ENCODE peak calls at places on chromosomes 6 and 20, in five cellular contexts. T is neuronal stem cell, I is A549, A is mesendoderm, E is H1. D is an unnamed sample.

GRCh38 chr6:40710626-40711354 is 123.6 kb upstream of the LRFN2 start:
- DNase-seq in T (no peak), A (no peak), I (no peak), E (no peak), D (no peak)

GRCh38 chr20:33727806-33728205 is 4.0 kb upstream of the ZNF341 start:
- DNase-seq in A (no peak), T (no peak), E (no peak), I (no peak), D (no peak)

GRCh38 chr20:9677224-9677623 is 161.7 kb downstream of the PAK5 start:
- DNase-seq in A (no peak), E (no peak), I (no peak), T (no peak), D (no peak)

GRCh38 chr20:59598625-59599310 is 5.6 kb upstream of the PHACTR3 start:
- DNase-seq in I (peak), T (peak), A (peak), E (no peak), D (peak)

GRCh38 chr20:51884561-51884960 is 82.2 kb upstream of the SALL4 start:
- DNase-seq in A (peak), E (no peak), T (no peak), I (no peak), D (no peak)

GRCh38 chr6:17473554-17473953 is 80.2 kb downstream of the CAP2 start:
- DNase-seq in E (no peak), T (no peak), A (no peak), I (no peak), D (no peak)

GRCh38 chr6:71080793-71081192 is 123.9 kb upstream of the B3GAT2 start:
- DNase-seq in A (no peak), T (no peak), E (no peak), I (no peak), D (no peak)

GRCh38 chr6:73085362-73085975 is 139.8 kb downstream of the KHDC1L start:
- DNase-seq in A (peak), T (peak), E (no peak), I (no peak), D (no peak)

GRCh38 chr6:6148192-6148815 is 141.6 kb upstream of the NRN1 start:
- DNase-seq in A (no peak), E (no peak), I (no peak), T (no peak), D (no peak)

GRCh38 chr6:39426057-39426592 is 103.6 kb upstream of the KCNK16 start:
- DNase-seq in A (peak), E (no peak), T (no peak), I (peak), D (peak)

GRCh38 chr6:156832166-156832743 is 55.1 kb downstream of the ARID1B start:
- DNase-seq in E (no peak), A (no peak), T (no peak), I (peak), D (no peak)

GRCh38 chr20:6026051-6026450 is 27.8 kb downstream of the LRRN4 start:
- DNase-seq in I (no peak), T (no peak), A (no peak), E (no peak), D (no peak)

GRCh38 chr6:148898360-148899005 is 151.7 kb downstream of the UST start:
- DNase-seq in E (no peak), A (no peak), T (no peak), I (no peak), D (no peak)

GRCh38 chr6:4370066-4370465 is 234.7 kb upstream of the ECI2 start:
- DNase-seq in A (peak), T (no peak), I (peak), E (no peak), D (peak)

GRCh38 chr6:136764522-136764993 is 27.7 kb downstream of the MAP3K5 start:
- DNase-seq in A (no peak), I (no peak), E (no peak), T (no peak), D (no peak)

GRCh38 chr6:12911387-12911960 is 194.9 kb downstream of the PHACTR1 start:
- DNase-seq in A (peak), I (peak), E (no peak), T (no peak), D (no peak)

GRCh38 chr6:161949531-161949930 is 675.7 kb upstream of the AGPAT4 start:
- DNase-seq in E (no peak), A (no peak), I (no peak), T (no peak), D (no peak)

GRCh38 chr6:6975395-6976111 is 132.2 kb upstream of the RREB1 start:
- DNase-seq in I (no peak), E (no peak), T (no peak), A (no peak), D (no peak)

GRCh38 chr6:157274471-157275226 is 48.7 kb downstream of the TMEM242 start:
- DNase-seq in I (peak), T (peak), A (peak), E (peak), D (no peak)

GRCh38 chr6:2042951-2043648 is 202.3 kb downstream of the GMDS start:
- DNase-seq in E (no peak), A (peak), T (no peak), I (no peak), D (no peak)

GRCh38 chr6:53349209-53349693 is 501 bp upstream of the ELOVL5 start:
- DNase-seq in I (no peak), E (no peak), T (no peak), A (no peak), D (no peak)

GRCh38 chr6:28010526-28010925 is 53.5 kb downstream of the OR2B6 start:
- DNase-seq in A (no peak), E (no peak), T (no peak), I (no peak), D (no peak)

GRCh38 chr20:57795347-57795697 is 85.5 kb upstream of the PMEPA1 start:
- DNase-seq in T (no peak), E (no peak), I (peak), A (no peak), D (peak)

GRCh38 chr6:79997728-79998127 is 6.7 kb upstream of the TTK start:
- DNase-seq in I (no peak), E (no peak), A (no peak), T (no peak), D (no peak)

GRCh38 chr6:11810854-11811643 is 32.4 kb upstream of the ADTRP start:
- DNase-seq in A (no peak), I (no peak), E (no peak), T (no peak), D (no peak)

GRCh38 chr6:106913111-106913510 is 61.4 kb downstream of the CD24 start:
- DNase-seq in E (no peak), T (no peak), A (no peak), I (no peak), D (peak)

GRCh38 chr6:104679971-104680370 is 179.7 kb downstream of the HACE1 start:
- DNase-seq in A (no peak), T (no peak), E (no peak), I (no peak), D (no peak)

GRCh38 chr6:170175644-170176620 is 114.9 kb downstream of the DLL1 start:
- DNase-seq in A (no peak), T (no peak), E (no peak), I (no peak), D (no peak)

GRCh38 chr6:25301358-25301757 is 22.2 kb downstream of the CARMIL1 start:
- DNase-seq in E (no peak), T (no peak), A (no peak), I (no peak), D (no peak)

GRCh38 chr6:74605942-74606341 is 599.9 kb downstream of the COL12A1 start:
- DNase-seq in T (no peak), A (no peak), E (no peak), I (no peak), D (no peak)

GRCh38 chr6:79946773-79947190 is 571 bp downstream of the ELOVL4 start:
- DNase-seq in E (no peak), A (peak), I (peak), T (peak), D (no peak)

GRCh38 chr20:38764563-38765355 is 16.5 kb downstream of the ACTR5 start:
- DNase-seq in A (peak), E (no peak), T (no peak), I (peak), D (peak)

GRCh38 chr20:17871861-17872260 is 96.7 kb downstream of the SNX5 start:
- DNase-seq in T (no peak), I (no peak), E (no peak), A (no peak), D (no peak)
- H3K4me2 ChIP-seq in T (no peak), I (no peak), E (no peak), A (no peak), D (no peak)

DNA sequence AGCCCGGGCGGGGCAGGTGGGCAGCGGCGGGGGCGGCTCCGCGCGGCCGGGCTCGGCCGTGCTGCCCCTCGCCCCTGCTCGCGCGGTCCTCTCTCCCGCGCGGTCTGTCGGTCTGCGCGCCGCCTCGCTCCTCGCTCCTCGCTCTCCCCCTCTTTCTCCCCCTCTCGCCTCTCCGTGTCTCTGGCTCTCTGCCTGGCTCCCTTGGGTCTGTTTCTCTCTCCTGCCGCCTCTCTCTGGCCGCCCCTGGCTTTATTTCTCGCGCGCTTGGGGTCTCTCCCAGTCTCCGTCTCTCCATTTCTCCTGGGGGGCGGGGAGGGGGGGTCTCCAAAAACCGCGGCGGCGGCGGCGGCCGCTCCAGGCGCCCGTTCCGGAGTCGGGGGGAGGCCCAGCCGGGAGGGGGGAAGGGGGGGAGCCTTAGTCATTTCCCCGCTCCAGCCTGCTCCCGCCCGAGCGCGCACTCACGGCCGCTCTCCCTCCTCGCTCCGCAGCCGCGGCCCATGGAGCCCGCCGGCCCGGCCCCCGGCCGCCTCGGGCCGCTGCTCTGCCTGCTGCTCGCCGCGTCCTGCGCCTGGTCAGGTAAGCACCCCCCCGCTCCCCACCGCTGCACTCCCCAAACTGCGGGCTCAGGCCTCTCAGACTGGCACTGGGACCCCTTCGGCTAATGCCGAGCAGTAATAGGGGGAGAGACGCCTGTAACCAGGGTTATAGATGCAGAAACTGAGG is at the start of gene SIRPA:
- DNase-seq in E (no peak), I (peak), A (peak), T (peak), D (peak)
- H3K27ac ChIP-seq in E (no peak), I (peak), A (peak), T (peak), D (no peak)

DNA sequence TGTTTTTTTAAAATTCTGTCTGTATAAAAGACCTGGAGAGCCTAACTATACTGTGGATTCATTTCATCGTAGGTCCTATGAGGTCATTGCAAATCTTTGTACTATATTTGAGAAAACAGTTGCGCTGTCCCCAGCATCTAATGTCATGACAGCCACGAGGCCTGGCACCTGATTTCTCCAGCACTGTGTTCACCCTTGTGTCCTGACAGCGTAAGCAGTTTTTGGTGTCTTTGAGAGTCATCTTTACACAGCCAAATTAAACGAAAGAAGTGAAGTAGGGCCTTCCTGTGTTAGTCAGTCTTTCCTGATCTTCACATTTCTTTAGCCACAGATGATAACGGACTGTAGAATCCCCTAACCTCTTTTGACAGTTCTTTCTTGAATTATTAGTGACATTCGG is 70.6 kb upstream of the PHACTR2 start:
- DNase-seq in T (no peak), A (no peak), I (no peak), E (no peak), D (no peak)
- H3K4me2 ChIP-seq in T (no peak), A (no peak), I (no peak), E (no peak), D (no peak)

GRCh38 chr6:42010909-42011308 is 39.4 kb upstream of the TAF8 start:
- DNase-seq in T (no peak), E (no peak), A (no peak), I (no peak), D (no peak)

GRCh38 chr6:42012501-42013133 is 37.7 kb upstream of the TAF8 start:
- DNase-seq in E (no peak), T (no peak), A (no peak), I (no peak), D (no peak)

GRCh38 chr6:42007753-42008528 is 42.4 kb upstream of the TAF8 start:
- DNase-seq in T (no peak), I (no peak), A (no peak), E (no peak), D (no peak)

GRCh38 chr6:42009844-42010184 is 40.5 kb upstream of the TAF8 start:
- DNase-seq in A (peak), I (no peak), T (no peak), E (no peak), D (no peak)

DNA sequence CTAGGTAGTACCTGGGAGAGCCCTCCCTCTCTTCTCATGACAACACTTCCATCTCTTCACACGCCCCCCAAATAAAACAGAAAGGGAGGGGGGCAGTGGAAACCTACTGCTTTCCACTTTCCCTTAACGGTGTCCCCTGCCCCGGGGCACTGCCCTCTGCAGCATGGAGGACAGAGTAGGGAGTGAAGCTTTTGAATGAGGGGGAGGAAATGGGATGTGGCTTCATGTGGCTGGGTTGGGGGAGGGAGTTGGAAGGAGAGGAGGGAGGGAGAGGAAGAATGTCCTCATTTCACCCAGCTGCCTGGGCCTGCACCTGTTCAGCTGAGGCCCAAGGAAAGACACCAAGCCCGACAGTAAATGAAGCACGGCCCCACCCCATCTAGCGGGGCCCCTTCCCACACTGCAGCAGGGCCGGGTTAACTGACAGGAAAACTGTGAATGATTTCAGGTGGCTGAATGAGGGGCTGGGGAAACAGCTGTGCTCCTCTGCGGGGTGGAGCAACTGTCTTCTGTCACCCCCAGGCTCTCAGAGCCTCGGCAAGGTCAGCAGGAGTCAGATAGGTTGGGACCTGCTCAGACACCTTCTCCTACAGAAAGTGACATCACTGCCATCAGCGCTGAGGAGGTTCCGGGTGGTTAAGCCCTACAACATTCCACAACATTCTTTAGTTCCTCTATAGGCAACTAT is 40.0 kb upstream of the TAF8 start:
- DNase-seq in I (no peak), A (peak), E (no peak), T (no peak), D (no peak)
- H3K27ac ChIP-seq in I (peak), A (no peak), E (no peak), T (no peak), D (no peak)

GRCh38 chr6:138289739-138290138 is 71.4 kb upstream of the PBOV1 start:
- DNase-seq in I (peak), T (no peak), A (peak), E (no peak), D (no peak)
- H3K4me2 ChIP-seq in I (no peak), T (no peak), A (no peak), E (no peak), D (no peak)

DNA sequence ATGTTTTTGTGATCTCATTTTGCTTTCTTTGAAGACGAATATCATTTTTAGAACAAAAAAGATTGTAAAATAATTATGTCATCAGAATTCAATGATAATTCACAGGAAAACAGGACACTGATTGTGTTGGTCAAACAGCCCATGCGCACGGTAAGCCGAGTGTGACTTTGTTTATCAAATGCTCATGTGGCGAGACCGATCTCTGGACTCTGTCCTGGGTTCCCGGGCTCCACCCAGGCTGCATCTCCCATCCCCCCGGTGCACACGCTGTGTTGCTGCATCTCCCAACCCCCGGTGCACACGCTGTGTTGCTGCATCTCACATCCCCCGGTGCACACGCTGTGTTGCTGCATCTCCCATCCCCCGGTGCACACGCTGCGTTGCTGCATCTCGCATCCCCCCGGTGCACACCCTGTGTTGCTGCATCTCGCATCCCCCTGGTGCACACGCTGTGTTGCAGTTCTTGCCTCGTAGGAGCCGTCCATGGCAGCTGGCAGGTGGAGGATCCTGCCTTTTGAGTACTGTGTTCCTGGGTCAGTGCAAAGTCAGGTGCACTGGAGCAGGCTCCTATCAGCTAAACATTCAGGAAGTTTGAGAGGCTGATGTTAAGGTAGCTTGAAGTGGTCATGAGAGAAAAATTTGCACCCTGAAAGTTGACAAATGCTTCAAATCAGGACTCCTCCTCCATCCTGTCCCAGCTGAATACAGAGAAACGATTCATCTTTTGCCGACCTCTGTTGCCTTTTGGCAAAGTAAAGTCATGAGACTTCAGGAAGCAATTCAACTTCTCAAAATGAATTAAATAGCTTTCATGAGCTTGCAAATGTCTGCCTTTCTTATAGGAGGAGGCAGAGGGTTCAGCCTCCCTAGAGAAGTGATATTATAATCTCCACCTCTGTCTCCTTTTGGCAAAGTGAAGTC is 77.1 kb upstream of the FRMD1 start:
- DNase-seq in E (no peak), T (no peak), I (no peak), A (no peak), D (no peak)
- H3K27ac ChIP-seq in E (no peak), T (no peak), I (peak), A (no peak), D (no peak)

D was measured in PC-9.